ENCODE peak calls at places on chromosome 16, in ten cellular contexts. One of them, this sample, is unnamed.

GRCh38 chr16:79599256-79599836 is 1.2 kb downstream of the MAF start:
- DNase-seq in omental fat pad: no peak
- DNase-seq in effector memory CD8-positive, alpha-beta T cell: peak; percentile 8
- DNase-seq in AG08395: no peak
- DNase-seq in fibroblast of the conjunctiva: no peak
- DNase-seq in ELR: no peak
- DNase-seq in stimulated activated CD4-positive, alpha-beta T cell treated with anti-CD3 and anti-CD28 coated beads, Interleukin-1b, Interleukin-23, amount 100 ng/mL, for 1 hour: no peak
- DNase-seq in activated T-helper 9 cell treated with anti-CD3 and anti-CD28 coated beads, Interleukin-2, amount 50 U/mL, for 16 hours: no peak
- DNase-seq in skeletal muscle cell: no peak
- DNase-seq in Caki2: no peak
- DNase-seq in this sample: no peak

GRCh38 chr16:2194166-2194834 is 2.1 kb downstream of the CASKIN1 start:
- DNase-seq in ELR: peak; percentile 76
- DNase-seq in AG08395: no peak
- DNase-seq in skeletal muscle cell: no peak
- DNase-seq in omental fat pad: peak; percentile 49
- DNase-seq in fibroblast of the conjunctiva: peak; percentile 12
- DNase-seq in effector memory CD8-positive, alpha-beta T cell: no peak
- DNase-seq in stimulated activated CD4-positive, alpha-beta T cell treated with anti-CD3 and anti-CD28 coated beads, Interleukin-1b, Interleukin-23, amount 100 ng/mL, for 1 hour: no peak
- DNase-seq in Caki2: peak; percentile 55
- DNase-seq in activated T-helper 9 cell treated with anti-CD3 and anti-CD28 coated beads, Interleukin-2, amount 50 U/mL, for 16 hours: no peak
- DNase-seq in this sample: no peak

GRCh38 chr16:23678430-23679273 is at the start of gene PLK1:
- DNase-seq in fibroblast of the conjunctiva: peak; percentile 64
- DNase-seq in stimulated activated CD4-positive, alpha-beta T cell treated with anti-CD3 and anti-CD28 coated beads, Interleukin-1b, Interleukin-23, amount 100 ng/mL, for 1 hour: peak; percentile 58
- DNase-seq in activated T-helper 9 cell treated with anti-CD3 and anti-CD28 coated beads, Interleukin-2, amount 50 U/mL, for 16 hours: peak; percentile 53
- DNase-seq in AG08395: peak; percentile 95
- DNase-seq in ELR: peak; percentile 89
- DNase-seq in omental fat pad: peak; percentile 59
- DNase-seq in Caki2: peak; percentile 93
- DNase-seq in effector memory CD8-positive, alpha-beta T cell: peak; percentile 52
- DNase-seq in skeletal muscle cell: peak; percentile 25
- DNase-seq in this sample: peak; percentile 30

GRCh38 chr16:89574681-89575246 is 794 bp upstream of the CPNE7 start:
- DNase-seq in effector memory CD8-positive, alpha-beta T cell: peak; percentile 44
- DNase-seq in skeletal muscle cell: no peak
- DNase-seq in AG08395: peak; percentile 93
- DNase-seq in ELR: peak; percentile 86
- DNase-seq in stimulated activated CD4-positive, alpha-beta T cell treated with anti-CD3 and anti-CD28 coated beads, Interleukin-1b, Interleukin-23, amount 100 ng/mL, for 1 hour: no peak
- DNase-seq in Caki2: no peak
- DNase-seq in omental fat pad: no peak
- DNase-seq in fibroblast of the conjunctiva: peak; percentile 44
- DNase-seq in activated T-helper 9 cell treated with anti-CD3 and anti-CD28 coated beads, Interleukin-2, amount 50 U/mL, for 16 hours: peak; percentile 32
- DNase-seq in this sample: no peak

GRCh38 chr16:55042556-55043432 is 112.1 kb downstream of the IRX5 start:
- DNase-seq in activated T-helper 9 cell treated with anti-CD3 and anti-CD28 coated beads, Interleukin-2, amount 50 U/mL, for 16 hours: no peak
- DNase-seq in AG08395: no peak
- DNase-seq in omental fat pad: no peak
- DNase-seq in Caki2: no peak
- DNase-seq in ELR: no peak
- DNase-seq in effector memory CD8-positive, alpha-beta T cell: no peak
- DNase-seq in fibroblast of the conjunctiva: no peak
- DNase-seq in skeletal muscle cell: no peak
- DNase-seq in stimulated activated CD4-positive, alpha-beta T cell treated with anti-CD3 and anti-CD28 coated beads, Interleukin-1b, Interleukin-23, amount 100 ng/mL, for 1 hour: no peak
- DNase-seq in this sample: no peak

GRCh38 chr16:47695746-47696145 is 234.6 kb downstream of the PHKB start:
- DNase-seq in omental fat pad: no peak
- DNase-seq in activated T-helper 9 cell treated with anti-CD3 and anti-CD28 coated beads, Interleukin-2, amount 50 U/mL, for 16 hours: no peak
- DNase-seq in AG08395: no peak
- DNase-seq in stimulated activated CD4-positive, alpha-beta T cell treated with anti-CD3 and anti-CD28 coated beads, Interleukin-1b, Interleukin-23, amount 100 ng/mL, for 1 hour: no peak
- DNase-seq in Caki2: no peak
- DNase-seq in effector memory CD8-positive, alpha-beta T cell: no peak
- DNase-seq in ELR: no peak
- DNase-seq in fibroblast of the conjunctiva: no peak
- DNase-seq in skeletal muscle cell: no peak
- DNase-seq in this sample: no peak

GRCh38 chr16:84013787-84014569 is 28.6 kb downstream of the SLC38A8 start:
- DNase-seq in ELR: peak; percentile 89
- DNase-seq in Caki2: peak; percentile 100
- DNase-seq in skeletal muscle cell: no peak
- DNase-seq in fibroblast of the conjunctiva: peak; percentile 22
- DNase-seq in effector memory CD8-positive, alpha-beta T cell: no peak
- DNase-seq in activated T-helper 9 cell treated with anti-CD3 and anti-CD28 coated beads, Interleukin-2, amount 50 U/mL, for 16 hours: peak; percentile 7
- DNase-seq in omental fat pad: no peak
- DNase-seq in stimulated activated CD4-positive, alpha-beta T cell treated with anti-CD3 and anti-CD28 coated beads, Interleukin-1b, Interleukin-23, amount 100 ng/mL, for 1 hour: peak; percentile 19
- DNase-seq in AG08395: peak; percentile 14
- DNase-seq in this sample: no peak

GRCh38 chr16:47970291-47970931 is 185.4 kb downstream of the ABCC12 start:
- DNase-seq in fibroblast of the conjunctiva: no peak
- DNase-seq in ELR: peak; percentile 60
- DNase-seq in Caki2: peak; percentile 17
- DNase-seq in omental fat pad: no peak
- DNase-seq in activated T-helper 9 cell treated with anti-CD3 and anti-CD28 coated beads, Interleukin-2, amount 50 U/mL, for 16 hours: no peak
- DNase-seq in effector memory CD8-positive, alpha-beta T cell: no peak
- DNase-seq in AG08395: peak; percentile 43
- DNase-seq in skeletal muscle cell: no peak
- DNase-seq in stimulated activated CD4-positive, alpha-beta T cell treated with anti-CD3 and anti-CD28 coated beads, Interleukin-1b, Interleukin-23, amount 100 ng/mL, for 1 hour: no peak
- DNase-seq in this sample: no peak

GRCh38 chr16:89765292-89765810 is 44.0 kb downstream of the ZNF276 start:
- DNase-seq in Caki2: no peak
- DNase-seq in stimulated activated CD4-positive, alpha-beta T cell treated with anti-CD3 and anti-CD28 coated beads, Interleukin-1b, Interleukin-23, amount 100 ng/mL, for 1 hour: no peak
- DNase-seq in fibroblast of the conjunctiva: no peak
- DNase-seq in activated T-helper 9 cell treated with anti-CD3 and anti-CD28 coated beads, Interleukin-2, amount 50 U/mL, for 16 hours: no peak
- DNase-seq in effector memory CD8-positive, alpha-beta T cell: no peak
- DNase-seq in omental fat pad: no peak
- DNase-seq in AG08395: no peak
- DNase-seq in skeletal muscle cell: no peak
- DNase-seq in ELR: no peak
- DNase-seq in this sample: no peak

GRCh38 chr16:86075488-86075785 is 176.5 kb downstream of the IRF8 start:
- DNase-seq in stimulated activated CD4-positive, alpha-beta T cell treated with anti-CD3 and anti-CD28 coated beads, Interleukin-1b, Interleukin-23, amount 100 ng/mL, for 1 hour: no peak
- DNase-seq in omental fat pad: no peak
- DNase-seq in activated T-helper 9 cell treated with anti-CD3 and anti-CD28 coated beads, Interleukin-2, amount 50 U/mL, for 16 hours: no peak
- DNase-seq in effector memory CD8-positive, alpha-beta T cell: no peak
- DNase-seq in AG08395: no peak
- DNase-seq in Caki2: no peak
- DNase-seq in ELR: no peak
- DNase-seq in skeletal muscle cell: no peak
- DNase-seq in fibroblast of the conjunctiva: no peak
- DNase-seq in this sample: no peak

GRCh38 chr16:870856-871561 is 70.5 kb upstream of the GNG13 start:
- DNase-seq in skeletal muscle cell: no peak
- DNase-seq in activated T-helper 9 cell treated with anti-CD3 and anti-CD28 coated beads, Interleukin-2, amount 50 U/mL, for 16 hours: no peak
- DNase-seq in effector memory CD8-positive, alpha-beta T cell: no peak
- DNase-seq in AG08395: no peak
- DNase-seq in ELR: no peak
- DNase-seq in omental fat pad: no peak
- DNase-seq in Caki2: no peak
- DNase-seq in fibroblast of the conjunctiva: no peak
- DNase-seq in stimulated activated CD4-positive, alpha-beta T cell treated with anti-CD3 and anti-CD28 coated beads, Interleukin-1b, Interleukin-23, amount 100 ng/mL, for 1 hour: no peak
- DNase-seq in this sample: no peak

GRCh38 chr16:87626905-87627304 is 24.6 kb downstream of the JPH3 start:
- DNase-seq in omental fat pad: no peak
- DNase-seq in Caki2: no peak
- DNase-seq in fibroblast of the conjunctiva: no peak
- DNase-seq in AG08395: no peak
- DNase-seq in activated T-helper 9 cell treated with anti-CD3 and anti-CD28 coated beads, Interleukin-2, amount 50 U/mL, for 16 hours: no peak
- DNase-seq in ELR: no peak
- DNase-seq in effector memory CD8-positive, alpha-beta T cell: no peak
- DNase-seq in skeletal muscle cell: no peak
- DNase-seq in stimulated activated CD4-positive, alpha-beta T cell treated with anti-CD3 and anti-CD28 coated beads, Interleukin-1b, Interleukin-23, amount 100 ng/mL, for 1 hour: no peak
- DNase-seq in this sample: no peak

GRCh38 chr16:90035902-90036301 is 16.6 kb upstream of the DBNDD1 start:
- DNase-seq in AG08395: no peak
- DNase-seq in activated T-helper 9 cell treated with anti-CD3 and anti-CD28 coated beads, Interleukin-2, amount 50 U/mL, for 16 hours: no peak
- DNase-seq in stimulated activated CD4-positive, alpha-beta T cell treated with anti-CD3 and anti-CD28 coated beads, Interleukin-1b, Interleukin-23, amount 100 ng/mL, for 1 hour: no peak
- DNase-seq in skeletal muscle cell: no peak
- DNase-seq in effector memory CD8-positive, alpha-beta T cell: no peak
- DNase-seq in Caki2: no peak
- DNase-seq in omental fat pad: no peak
- DNase-seq in ELR: no peak
- DNase-seq in fibroblast of the conjunctiva: no peak
- DNase-seq in this sample: no peak

GRCh38 chr16:11781773-11782172 is 15.3 kb downstream of the ZC3H7A start:
- DNase-seq in omental fat pad: no peak
- DNase-seq in AG08395: peak; percentile 12
- DNase-seq in effector memory CD8-positive, alpha-beta T cell: no peak
- DNase-seq in stimulated activated CD4-positive, alpha-beta T cell treated with anti-CD3 and anti-CD28 coated beads, Interleukin-1b, Interleukin-23, amount 100 ng/mL, for 1 hour: no peak
- DNase-seq in ELR: no peak
- DNase-seq in skeletal muscle cell: no peak
- DNase-seq in Caki2: no peak
- DNase-seq in fibroblast of the conjunctiva: no peak
- DNase-seq in activated T-helper 9 cell treated with anti-CD3 and anti-CD28 coated beads, Interleukin-2, amount 50 U/mL, for 16 hours: no peak
- DNase-seq in this sample: no peak

GRCh38 chr16:81148277-81148676 is 52.1 kb upstream of the GCSH start:
- DNase-seq in effector memory CD8-positive, alpha-beta T cell: no peak
- DNase-seq in activated T-helper 9 cell treated with anti-CD3 and anti-CD28 coated beads, Interleukin-2, amount 50 U/mL, for 16 hours: no peak
- DNase-seq in stimulated activated CD4-positive, alpha-beta T cell treated with anti-CD3 and anti-CD28 coated beads, Interleukin-1b, Interleukin-23, amount 100 ng/mL, for 1 hour: no peak
- DNase-seq in skeletal muscle cell: no peak
- DNase-seq in fibroblast of the conjunctiva: no peak
- DNase-seq in Caki2: no peak
- DNase-seq in ELR: no peak
- DNase-seq in AG08395: no peak
- DNase-seq in omental fat pad: no peak
- DNase-seq in this sample: no peak